ENCODE peak calls at places on chromosome 4, in five cellular contexts. One of them, this sample, is unnamed. For H3K36me3, the result is how much of the 10 kb centered on the place peaks cover.

GRCh38 chr4:4555916-4556315 is 14.1 kb upstream of the STX18 start:
- DNase-seq in IMR-90: peak
- DNase-seq in GM23248: peak
- DNase-seq in thoracic aorta: no peak
- DNase-seq in uterus: no peak
- DNase-seq in this sample: no peak

GRCh38 chr4:76307670-76308014 is 1.1 kb downstream of the STBD1 start:
- DNase-seq in IMR-90: no peak
- DNase-seq in GM23248: peak
- DNase-seq in thoracic aorta: no peak
- DNase-seq in uterus: no peak
- DNase-seq in this sample: no peak

GRCh38 chr4:66554844-66555243 is 884.6 kb upstream of the EPHA5 start:
- DNase-seq in IMR-90: no peak
- DNase-seq in GM23248: no peak
- DNase-seq in thoracic aorta: no peak
- DNase-seq in uterus: no peak
- DNase-seq in this sample: no peak

GRCh38 chr4:77052352-77052751 is 23.4 kb downstream of the CCNI start:
- DNase-seq in IMR-90: peak
- DNase-seq in GM23248: peak
- DNase-seq in thoracic aorta: no peak
- DNase-seq in uterus: peak
- DNase-seq in this sample: peak

GRCh38 chr4:12576409-12576808 is 907.7 kb downstream of the RAB28 start:
- DNase-seq in IMR-90: no peak
- DNase-seq in GM23248: no peak
- DNase-seq in thoracic aorta: no peak
- DNase-seq in uterus: no peak
- DNase-seq in this sample: no peak

GRCh38 chr4:112167790-112168189 is 22.5 kb downstream of the FAM241A start:
- DNase-seq in IMR-90: peak
- DNase-seq in GM23248: no peak
- DNase-seq in thoracic aorta: no peak
- DNase-seq in uterus: no peak
- DNase-seq in this sample: peak

GRCh38 chr4:22471999-22472434 is 43.8 kb downstream of the ADGRA3 start:
- DNase-seq in IMR-90: peak
- DNase-seq in GM23248: no peak
- DNase-seq in thoracic aorta: no peak
- DNase-seq in uterus: no peak
- DNase-seq in this sample: no peak

GRCh38 chr4:142960867-142961644 is 115.0 kb upstream of the INPP4B start:
- DNase-seq in IMR-90: no peak
- DNase-seq in GM23248: no peak
- DNase-seq in thoracic aorta: no peak
- DNase-seq in uterus: no peak
- DNase-seq in this sample: no peak

GRCh38 chr4:76738081-76738931 is 159.6 kb downstream of the SOWAHB start:
- DNase-seq in IMR-90: peak
- DNase-seq in GM23248: peak
- DNase-seq in thoracic aorta: peak
- DNase-seq in uterus: peak
- DNase-seq in this sample: no peak

GRCh38 chr4:82801910-82802521 is 3.4 kb upstream of the SCD5 start:
- DNase-seq in IMR-90: peak
- DNase-seq in GM23248: peak
- DNase-seq in thoracic aorta: no peak
- DNase-seq in uterus: no peak
- DNase-seq in this sample: no peak

GRCh38 chr4:13653356-13653755 is 25.8 kb upstream of the BOD1L1 start:
- DNase-seq in IMR-90: no peak
- DNase-seq in GM23248: no peak
- DNase-seq in thoracic aorta: no peak
- DNase-seq in uterus: no peak
- DNase-seq in this sample: no peak

GRCh38 chr4:13657016-13657415 is 29.5 kb upstream of the BOD1L1 start:
- DNase-seq in IMR-90: no peak
- DNase-seq in GM23248: no peak
- DNase-seq in thoracic aorta: no peak
- DNase-seq in uterus: no peak
- DNase-seq in this sample: no peak

GRCh38 chr4:13656569-13656988 is 29.1 kb upstream of the BOD1L1 start:
- DNase-seq in IMR-90: peak
- DNase-seq in GM23248: peak
- DNase-seq in thoracic aorta: peak
- DNase-seq in uterus: peak
- DNase-seq in this sample: peak

GRCh38 chr4:13659341-13660070 is 32.0 kb upstream of the BOD1L1 start:
- DNase-seq in IMR-90: no peak
- DNase-seq in GM23248: no peak
- DNase-seq in thoracic aorta: no peak
- DNase-seq in uterus: no peak
- DNase-seq in this sample: no peak

DNA sequence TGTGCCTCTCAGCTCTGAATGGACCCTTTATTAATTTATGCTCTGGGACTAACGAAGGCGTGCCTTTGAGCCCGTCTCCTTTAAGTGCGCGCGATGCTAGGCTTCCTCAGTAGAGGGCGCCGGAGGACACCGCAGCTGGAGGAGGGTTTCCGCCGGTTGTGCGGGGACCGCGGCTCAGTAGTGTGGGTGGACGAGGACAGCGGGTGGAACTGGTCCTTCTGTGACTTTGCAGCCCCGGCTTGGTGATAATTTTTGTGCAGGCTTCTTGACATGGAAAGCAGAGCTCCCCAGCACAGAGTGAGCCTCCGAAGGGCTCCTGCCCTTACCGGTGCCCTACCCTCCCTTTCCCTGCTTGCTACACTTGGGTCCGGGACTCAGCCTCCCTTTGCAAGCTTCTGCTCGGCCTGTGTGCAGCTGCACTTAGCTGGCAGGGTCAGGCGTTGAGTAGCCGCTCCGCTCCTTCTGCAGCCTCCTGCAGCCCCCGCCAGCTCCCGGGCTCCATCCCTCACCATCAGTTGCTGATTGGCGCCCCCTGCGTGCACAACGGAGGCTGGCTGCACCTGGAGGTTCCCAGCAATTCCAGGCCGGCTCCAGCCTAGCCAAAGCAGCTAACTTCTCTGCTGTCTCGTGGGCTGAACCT is 26.8 kb upstream of the BOD1L1 start:
- DNase-seq in IMR-90: peak
- DNase-seq in GM23248: peak
- DNase-seq in thoracic aorta: peak
- DNase-seq in uterus: peak
- DNase-seq in this sample: peak
- H3K4me3 ChIP-seq in IMR-90: peak
- H3K4me3 ChIP-seq in GM23248: peak
- H3K4me3 ChIP-seq in thoracic aorta: peak
- H3K4me3 ChIP-seq in uterus: no peak
- H3K4me3 ChIP-seq in this sample: peak

GRCh38 chr4:23770011-23770410 is 119.8 kb downstream of the PPARGC1A start:
- DNase-seq in IMR-90: peak
- DNase-seq in GM23248: peak
- DNase-seq in thoracic aorta: no peak
- DNase-seq in uterus: no peak
- DNase-seq in this sample: no peak

GRCh38 chr4:23763559-23763958 is 126.3 kb downstream of the PPARGC1A start:
- DNase-seq in IMR-90: no peak
- DNase-seq in GM23248: no peak
- DNase-seq in thoracic aorta: no peak
- DNase-seq in uterus: no peak
- DNase-seq in this sample: no peak

GRCh38 chr4:23766334-23766733 is 123.5 kb downstream of the PPARGC1A start:
- DNase-seq in IMR-90: no peak
- DNase-seq in GM23248: no peak
- DNase-seq in thoracic aorta: no peak
- DNase-seq in uterus: no peak
- DNase-seq in this sample: no peak

GRCh38 chr4:23773884-23774636 is 115.8 kb downstream of the PPARGC1A start:
- DNase-seq in IMR-90: no peak
- DNase-seq in GM23248: no peak
- DNase-seq in thoracic aorta: no peak
- DNase-seq in uterus: no peak
- DNase-seq in this sample: no peak

GRCh38 chr4:23768541-23768940 is 121.3 kb downstream of the PPARGC1A start:
- DNase-seq in IMR-90: no peak
- DNase-seq in GM23248: no peak
- DNase-seq in thoracic aorta: no peak
- DNase-seq in uterus: no peak
- DNase-seq in this sample: no peak
- H3K27ac ChIP-seq in IMR-90: no peak
- H3K27ac ChIP-seq in GM23248: no peak
- H3K27ac ChIP-seq in thoracic aorta: no peak
- H3K27ac ChIP-seq in uterus: no peak
- H3K27ac ChIP-seq in this sample: no peak

DNA sequence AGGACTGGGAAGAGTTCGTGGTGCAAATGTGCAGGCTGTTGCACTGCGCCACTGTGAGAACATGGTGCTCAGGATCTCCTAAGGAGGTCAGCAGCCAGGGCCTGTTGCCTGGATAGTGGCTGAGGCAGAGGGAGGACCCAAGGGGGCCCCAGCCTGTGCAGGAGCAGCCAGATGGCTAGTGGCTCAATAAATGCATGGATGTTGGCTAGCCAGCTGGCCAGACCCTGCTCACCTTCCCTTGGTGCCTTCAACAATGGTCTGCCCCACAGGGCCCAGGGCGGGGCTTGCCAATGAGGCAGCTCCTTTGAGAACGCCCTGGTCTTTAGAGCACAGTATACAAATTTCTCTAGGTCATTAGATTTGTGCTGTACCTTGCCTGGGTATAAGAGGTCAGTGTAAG is 67.4 kb downstream of the TNIP2 start:
- DNase-seq in IMR-90: no peak
- DNase-seq in GM23248: no peak
- DNase-seq in thoracic aorta: no peak
- DNase-seq in uterus: no peak
- DNase-seq in this sample: no peak
- H3K36me3 ChIP-seq in IMR-90: half or more
- H3K36me3 ChIP-seq in GM23248: half or more
- H3K36me3 ChIP-seq in thoracic aorta: under half
- H3K36me3 ChIP-seq in uterus: under half
- H3K36me3 ChIP-seq in this sample: half or more

DNA sequence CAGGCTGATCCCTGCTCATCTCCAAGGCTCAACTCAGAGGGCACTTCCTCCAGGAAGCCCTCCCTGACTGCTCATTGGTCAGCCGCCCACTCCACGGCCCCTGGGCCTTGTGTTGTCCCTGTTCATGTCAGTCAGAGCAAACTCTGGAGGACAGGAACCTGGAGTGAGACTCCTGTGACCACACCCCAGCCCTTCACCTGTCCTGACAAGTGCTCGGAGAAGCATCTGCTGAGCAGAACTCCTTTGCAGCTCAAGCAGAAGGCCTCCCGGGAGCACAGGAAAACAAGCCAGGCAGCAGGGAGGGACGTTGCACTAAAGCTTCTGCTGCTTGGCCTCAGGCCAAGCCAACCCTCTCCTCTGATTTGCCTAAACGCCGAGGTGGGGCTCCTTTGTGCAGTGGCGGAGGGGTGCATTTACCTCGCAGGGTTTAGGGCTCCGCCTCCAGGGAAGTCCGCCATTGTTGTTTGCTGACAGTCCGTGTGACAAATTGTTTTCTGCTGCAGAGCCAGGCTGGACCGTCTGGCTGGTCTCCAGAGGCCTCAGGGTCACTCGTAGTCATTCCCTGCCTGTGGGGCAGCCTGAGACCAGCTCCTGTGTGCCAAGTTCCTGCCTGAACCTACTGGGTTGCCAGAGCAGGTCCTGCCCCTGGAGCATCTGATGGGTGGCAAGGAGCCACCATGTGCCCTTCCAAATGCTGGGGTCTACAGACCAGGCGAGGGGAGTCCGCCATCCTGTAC is 61.8 kb downstream of the C4orf50 start:
- DNase-seq in IMR-90: no peak
- DNase-seq in GM23248: no peak
- DNase-seq in thoracic aorta: no peak
- DNase-seq in uterus: peak
- DNase-seq in this sample: no peak
- H3K4me3 ChIP-seq in IMR-90: no peak
- H3K4me3 ChIP-seq in GM23248: no peak
- H3K4me3 ChIP-seq in thoracic aorta: no peak
- H3K4me3 ChIP-seq in uterus: no peak
- H3K4me3 ChIP-seq in this sample: no peak

GRCh38 chr4:139901516-139902327 is 236.1 kb downstream of the MGST2 start:
- DNase-seq in IMR-90: peak
- DNase-seq in GM23248: peak
- DNase-seq in thoracic aorta: no peak
- DNase-seq in uterus: no peak
- DNase-seq in this sample: no peak
- H3K27ac ChIP-seq in IMR-90: peak
- H3K27ac ChIP-seq in GM23248: peak
- H3K27ac ChIP-seq in thoracic aorta: no peak
- H3K27ac ChIP-seq in uterus: peak
- H3K27ac ChIP-seq in this sample: no peak

GRCh38 chr4:37828843-37829242 is 2.4 kb downstream of the PGM2 start:
- DNase-seq in IMR-90: no peak
- DNase-seq in GM23248: no peak
- DNase-seq in thoracic aorta: no peak
- DNase-seq in uterus: no peak
- DNase-seq in this sample: no peak

GRCh38 chr4:37826282-37827029 is at the start of gene PGM2:
- DNase-seq in IMR-90: peak
- DNase-seq in GM23248: peak
- DNase-seq in thoracic aorta: peak
- DNase-seq in uterus: peak
- DNase-seq in this sample: peak

GRCh38 chr4:37827802-37828321 is 1.4 kb downstream of the PGM2 start:
- DNase-seq in IMR-90: no peak
- DNase-seq in GM23248: no peak
- DNase-seq in thoracic aorta: no peak
- DNase-seq in uterus: no peak
- DNase-seq in this sample: no peak

GRCh38 chr4:37827030-37827705 is 682 bp downstream of the PGM2 start:
- DNase-seq in IMR-90: peak
- DNase-seq in GM23248: peak
- DNase-seq in thoracic aorta: no peak
- DNase-seq in uterus: peak
- DNase-seq in this sample: no peak

DNA sequence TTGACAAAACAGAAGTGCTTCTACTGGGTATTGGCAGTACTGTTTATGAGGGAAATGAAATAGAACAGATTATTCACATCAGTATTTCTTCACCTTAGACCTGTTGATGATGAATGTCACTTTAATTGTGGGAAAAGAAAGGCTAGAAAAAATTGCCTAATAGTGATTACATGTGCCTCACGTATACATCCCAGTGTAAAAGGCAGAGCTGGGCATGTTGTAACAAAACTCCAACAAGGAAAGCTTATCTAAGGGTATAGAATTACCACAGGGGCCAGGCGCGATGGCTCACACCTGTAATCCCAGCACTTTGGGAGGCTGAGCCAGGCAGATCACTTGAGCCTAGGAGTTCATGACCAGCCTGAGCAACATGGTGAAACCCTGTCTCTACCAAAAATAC is 4.2 kb downstream of the PGM2 start:
- DNase-seq in IMR-90: no peak
- DNase-seq in GM23248: no peak
- DNase-seq in thoracic aorta: no peak
- DNase-seq in uterus: no peak
- DNase-seq in this sample: no peak
- H3K36me3 ChIP-seq in IMR-90: under half
- H3K36me3 ChIP-seq in GM23248: under half
- H3K36me3 ChIP-seq in thoracic aorta: under half
- H3K36me3 ChIP-seq in uterus: under half
- H3K36me3 ChIP-seq in this sample: half or more

GRCh38 chr4:56691425-56691824 is 10.3 kb upstream of the HOPX start:
- DNase-seq in IMR-90: no peak
- DNase-seq in GM23248: no peak
- DNase-seq in thoracic aorta: no peak
- DNase-seq in uterus: no peak
- DNase-seq in this sample: no peak
- H3K4me3 ChIP-seq in IMR-90: no peak
- H3K4me3 ChIP-seq in GM23248: no peak
- H3K4me3 ChIP-seq in thoracic aorta: no peak
- H3K4me3 ChIP-seq in uterus: no peak
- H3K4me3 ChIP-seq in this sample: no peak

This sample was measured in CD4-positive, CD25-positive, alpha-beta regulatory T cell.